ENCODE peak calls at places on chromosomes 11 and 22, in four cellular contexts. F is posterior vena cava; H is COR-L47; D is CD8-positive, alpha-beta memory T cell. Z is an unnamed sample.

GRCh38 chr22:46073683-46074504 is 76.4 kb upstream of the PPARA start:
- DNase-seq in F (peak; percentile 74), H (no peak), D (no peak), Z (no peak)

GRCh38 chr11:44817207-44817944 is 90.6 kb downstream of the TSPAN18 start:
- DNase-seq in D (no peak), H (no peak), F (no peak), Z (no peak)

GRCh38 chr11:62456630-62457029 is 37.8 kb downstream of the SCGB1A1 start:
- DNase-seq in F (no peak), D (no peak), H (no peak), Z (no peak)

GRCh38 chr11:120307476-120307875 is 17.6 kb upstream of the TLCD5 start:
- DNase-seq in D (no peak), F (no peak), H (no peak), Z (no peak)

GRCh38 chr11:130523609-130524008 is 75.2 kb downstream of the ADAMTS15 start:
- DNase-seq in H (no peak), F (no peak), D (no peak), Z (no peak)

GRCh38 chr11:80593981-80594380 is 1153.2 kb upstream of the TENM4 start:
- DNase-seq in F (no peak), D (no peak), H (no peak), Z (no peak)

GRCh38 chr11:132866783-132867545 is 665.3 kb downstream of the OPCML start:
- DNase-seq in F (no peak), D (no peak), H (no peak), Z (no peak)

GRCh38 chr11:78040691-78041379 is 17.8 kb upstream of the KCTD14 start:
- DNase-seq in D (no peak), H (no peak), F (no peak), Z (no peak)

GRCh38 chr11:118060879-118061278 is 16.0 kb upstream of the TMPRSS4 start:
- DNase-seq in F (peak; percentile 73), H (no peak), D (no peak), Z (peak; percentile 34)

GRCh38 chr22:38566726-38567504 is 3.1 kb downstream of the DMC1 start:
- DNase-seq in F (no peak), D (no peak), H (peak; percentile 27), Z (no peak)

Z was measured in B cell.